ENCODE peak calls at places on chromosomes 7 and 10, in nine cellular contexts. W, N, L, H, V, J, Q, K and R are unnamed samples.

GRCh38 chr7:104929921-104930320 is 84.1 kb upstream of the KMT2E start:
- DNase-seq in W (no peak), N (no peak), L (no peak), H (no peak), V (no peak), J (no peak), Q (no peak), K (no peak), R (no peak)

GRCh38 chr7:137959987-137960386 is 41.9 kb downstream of the CREB3L2 start:
- DNase-seq in W (no peak), N (no peak), L (no peak), H (no peak), V (no peak), J (no peak), Q (no peak), K (no peak), R (no peak)

GRCh38 chr7:38660427-38661099 is 29.4 kb upstream of the AMPH start:
- DNase-seq in W (no peak), N (no peak), L (peak; percentile 48), H (no peak), V (no peak), J (peak; percentile 43), Q (peak; percentile 56), K (no peak), R (peak; percentile 29)

GRCh38 chr7:1810521-1810920 is 140.4 kb downstream of the ELFN1 start:
- DNase-seq in W (peak; percentile 80), N (no peak), L (no peak), H (no peak), V (no peak), J (no peak), Q (no peak), K (no peak), R (no peak)

GRCh38 chr7:159070422-159071148 is 74.1 kb downstream of the VIPR2 start:
- DNase-seq in W (no peak), N (no peak), L (no peak), H (no peak), V (no peak), J (no peak), Q (peak; percentile 33), K (no peak), R (no peak)

GRCh38 chr10:131065673-131066331 is 245.7 kb downstream of the TCERG1L start:
- DNase-seq in W (no peak), N (peak; percentile 12), L (no peak), H (no peak), V (no peak), J (no peak), Q (no peak), K (peak; percentile 9), R (no peak)

GRCh38 chr7:87627634-87627994 is 584 bp upstream of the RUNDC3B start:
- DNase-seq in W (no peak), N (no peak), L (no peak), H (no peak), V (no peak), J (peak; percentile 14), Q (no peak), K (peak; percentile 3), R (peak; percentile 18)

GRCh38 chr10:86642499-86642898 is 11.8 kb upstream of the OPN4 start:
- DNase-seq in W (no peak), N (no peak), L (peak; percentile 67), H (no peak), V (no peak), J (no peak), Q (no peak), K (no peak), R (no peak)

GRCh38 chr10:21278491-21279216 is 246.8 kb downstream of the SKIDA1 start:
- DNase-seq in W (peak; percentile 95), N (peak; percentile 97), L (peak; percentile 80), H (peak; percentile 69), V (peak; percentile 33), J (peak; percentile 94), Q (peak; percentile 61), K (peak; percentile 96), R (peak; percentile 86)

GRCh38 chr10:77049896-77050295 is 587.7 kb downstream of the KCNMA1 start:
- DNase-seq in W (no peak), N (no peak), L (peak; percentile 15), H (no peak), V (no peak), J (no peak), Q (no peak), K (no peak), R (no peak)

GRCh38 chr7:135645296-135645904 is 16.9 kb upstream of the STMP1 start:
- DNase-seq in W (no peak), N (no peak), L (peak; percentile 49), H (no peak), V (no peak), J (peak; percentile 11), Q (peak; percentile 32), K (peak; percentile 28), R (no peak)

GRCh38 chr7:711093-711966 is 15.2 kb upstream of the DNAAF5 start:
- DNase-seq in W (no peak), N (no peak), L (no peak), H (no peak), V (no peak), J (no peak), Q (no peak), K (no peak), R (no peak)

GRCh38 chr7:101532000-101532399 is 97.1 kb downstream of the MYL10 start:
- DNase-seq in W (no peak), N (no peak), L (no peak), H (no peak), V (no peak), J (no peak), Q (no peak), K (no peak), R (no peak)

GRCh38 chr7:158524749-158525635 is 62.6 kb downstream of the PTPRN2 start:
- DNase-seq in W (no peak), N (no peak), L (no peak), H (no peak), V (no peak), J (no peak), Q (no peak), K (no peak), R (no peak)